ENCODE peak calls at places on chromosomes 6 and 20, in seven cellular contexts. H, R, P, Z, Y, A and O are unnamed samples.

GRCh38 chr20:38732981-38733380 is 8.7 kb downstream of the SLC32A1 start:
- DNase-seq in A (no peak), Z (no peak), R (no peak), H (no peak), P (no peak), Y (no peak), O (no peak)

GRCh38 chr6:105087571-105088211 is 92.1 kb downstream of the POPDC3 start:
- DNase-seq in A (no peak), Z (no peak), Y (peak), R (no peak), P (peak), H (peak), O (no peak)

GRCh38 chr6:132414761-132415160 is 13.5 kb upstream of the MOXD1 start:
- DNase-seq in Y (no peak), Z (no peak), A (no peak), R (no peak), P (no peak), H (no peak), O (no peak)

GRCh38 chr6:135159531-135159930 is 21.6 kb upstream of the MYB start:
- DNase-seq in Z (no peak), R (no peak), H (no peak), Y (no peak), A (no peak), P (no peak), O (no peak)

GRCh38 chr6:17640477-17640917 is 40.4 kb downstream of the FAM8A1 start:
- DNase-seq in A (no peak), R (no peak), Y (no peak), H (no peak), P (peak), Z (no peak), O (no peak)

GRCh38 chr20:48178607-48179006 is 393.3 kb upstream of the SULF2 start:
- DNase-seq in P (no peak), Y (no peak), H (no peak), A (no peak), R (no peak), Z (no peak), O (no peak)

GRCh38 chr6:137467211-137467610 is 27.0 kb downstream of the OLIG3 start:
- DNase-seq in Z (no peak), A (no peak), R (no peak), Y (no peak), H (no peak), P (no peak), O (no peak)

GRCh38 chr20:52791091-52791490 is 181.1 kb upstream of the TSHZ2 start:
- DNase-seq in A (no peak), H (no peak), R (no peak), Z (no peak), P (no peak), Y (no peak), O (no peak)

GRCh38 chr20:9884666-9885065 is 45.8 kb upstream of the PAK5 start:
- DNase-seq in P (peak), H (no peak), Y (peak), R (no peak), Z (no peak), A (no peak), O (no peak)

GRCh38 chr6:69980624-69981023 is 114.3 kb downstream of the COL19A1 start:
- DNase-seq in Y (no peak), A (no peak), Z (no peak), H (no peak), R (no peak), P (no peak), O (no peak)

GRCh38 chr6:167839343-167839742 is 12.6 kb downstream of the AFDN start:
- DNase-seq in Y (no peak), A (no peak), P (no peak), H (no peak), Z (no peak), R (no peak), O (no peak)

GRCh38 chr6:30006170-30007131 is 54.6 kb upstream of the POLR1H start:
- DNase-seq in R (no peak), Y (no peak), P (no peak), A (no peak), Z (no peak), H (no peak), O (no peak)

GRCh38 chr6:23990158-23990557 is 135.9 kb upstream of the NRSN1 start:
- DNase-seq in A (no peak), Z (no peak), R (no peak), H (no peak), P (no peak), Y (peak), O (no peak)

GRCh38 chr20:3111507-3111906 is 27.0 kb upstream of the AVP start:
- DNase-seq in Z (no peak), P (no peak), A (no peak), H (no peak), R (no peak), Y (no peak), O (no peak)

GRCh38 chr20:10877345-10877744 is 203.5 kb upstream of the JAG1 start:
- DNase-seq in Z (no peak), H (no peak), Y (no peak), A (no peak), P (no peak), R (no peak), O (no peak)

GRCh38 chr6:112249489-112249888 is 4.9 kb downstream of the LAMA4 start:
- DNase-seq in Y (no peak), H (no peak), P (no peak), A (no peak), R (no peak), Z (no peak), O (no peak)

GRCh38 chr6:128018821-128019220 is 118.0 kb upstream of the THEMIS start:
- DNase-seq in Y (no peak), A (no peak), H (no peak), R (no peak), P (no peak), Z (no peak), O (no peak)

GRCh38 chr6:152094992-152095592 is 287.6 kb downstream of the ESR1 start:
- DNase-seq in Z (no peak), R (no peak), P (peak), H (no peak), A (no peak), Y (no peak), O (no peak)

GRCh38 chr6:161417712-161418457 is 144.0 kb upstream of the AGPAT4 start:
- DNase-seq in Z (no peak), H (no peak), A (no peak), R (no peak), Y (no peak), P (peak), O (no peak)

GRCh38 chr6:18185624-18186023 is 30.4 kb downstream of the KDM1B start:
- DNase-seq in R (no peak), H (no peak), Z (no peak), A (no peak), Y (no peak), P (no peak), O (no peak)

GRCh38 chr20:59055302-59055701 is 12.7 kb upstream of the PRELID3B start:
- DNase-seq in Y (no peak), P (no peak), R (no peak), H (no peak), A (no peak), Z (no peak), O (no peak)

GRCh38 chr6:31585531-31585930 is 546 bp upstream of the LST1 start:
- DNase-seq in H (no peak), Y (no peak), R (no peak), P (peak), A (no peak), Z (peak), O (no peak)

GRCh38 chr6:136547336-136547735 is 2.9 kb downstream of the MAP7 start:
- DNase-seq in R (no peak), P (peak), Z (no peak), H (no peak), Y (peak), A (no peak), O (no peak)